ENCODE peak calls at places on chromosomes 13 and 19, in six cellular contexts. M, P, X, B, O and I are unnamed samples.

GRCh38 chr13:59247166-59247565 is 916.6 kb downstream of the DIAPH3 start:
- DNase-seq in M (no peak), P (peak; percentile 13), X (no peak), B (no peak), O (peak; percentile 61), I (no peak)

GRCh38 chr19:8146877-8147575 is 2.4 kb downstream of the FBN3 start:
- DNase-seq in M (no peak), P (no peak), X (no peak), B (no peak), O (no peak), I (no peak)

GRCh38 chr19:5580116-5580515 is 12.4 kb upstream of the TINCR start:
- DNase-seq in M (no peak), P (no peak), X (no peak), B (no peak), O (no peak), I (no peak)

GRCh38 chr13:24216176-24216575 is 55.7 kb downstream of the SPATA13 start:
- DNase-seq in M (no peak), P (no peak), X (no peak), B (no peak), O (no peak), I (no peak)

GRCh38 chr13:109883181-109884180 is 97.1 kb upstream of the IRS2 start:
- DNase-seq in M (no peak), P (no peak), X (no peak), B (no peak), O (peak; percentile 74), I (no peak)

GRCh38 chr19:34577531-34578101 is 96.1 kb downstream of the WTIP start:
- DNase-seq in M (no peak), P (no peak), X (peak; percentile 64), B (no peak), O (no peak), I (no peak)

GRCh38 chr13:36377822-36378480 is 31.8 kb upstream of the SPART start:
- DNase-seq in M (no peak), P (no peak), X (no peak), B (no peak), O (no peak), I (no peak)

GRCh38 chr19:45646345-45646698 is 7.1 kb upstream of the EML2 start:
- DNase-seq in M (no peak), P (no peak), X (no peak), B (no peak), O (no peak), I (no peak)

GRCh38 chr13:110565296-110565695 is 3.8 kb upstream of the RAB20 start:
- DNase-seq in M (no peak), P (no peak), X (peak; percentile 74), B (no peak), O (peak; percentile 61), I (no peak)

GRCh38 chr19:40136818-40137217 is 46.1 kb upstream of the ZNF780A start:
- DNase-seq in M (no peak), P (no peak), X (no peak), B (no peak), O (no peak), I (no peak)